ENCODE peak calls at places on chromosomes 16 and 17, in five cellular contexts. Y, A, B, D and P are unnamed samples. For H3K36me3, the result is how much of the 10 kb centered on the place peaks cover.

GRCh38 chr17:16178836-16179235 is 36.5 kb downstream of the NCOR1 start:
- DNase-seq in Y (no peak), A (peak), B (no peak), D (no peak), P (no peak)

GRCh38 chr17:42577532-42578281 is at the start of gene PSMC3IP:
- DNase-seq in Y (peak), A (peak), B (peak), D (peak), P (peak)

GRCh38 chr16:30805056-30805369 is 18.0 kb upstream of the ZNF629 start:
- DNase-seq in Y (no peak), A (no peak), B (no peak), D (no peak), P (no peak)

GRCh38 chr17:30429155-30429554 is 48.1 kb upstream of the GOSR1 start:
- DNase-seq in Y (peak), A (no peak), B (peak), D (no peak), P (no peak)

GRCh38 chr17:42518046-42518754 is 17.8 kb upstream of the NAGLU start:
- DNase-seq in Y (peak), A (peak), B (peak), D (peak), P (peak)

GRCh38 chr16:49700222-49700927 is 155.5 kb downstream of the ZNF423 start:
- DNase-seq in Y (peak), A (no peak), B (no peak), D (peak), P (no peak)

GRCh38 chr17:46764709-46765401 is 53.6 kb downstream of the WNT3 start:
- DNase-seq in Y (peak), A (peak), B (peak), D (peak), P (no peak)

GRCh38 chr17:17722906-17723353 is 41.7 kb downstream of the RAI1 start:
- DNase-seq in Y (no peak), A (no peak), B (no peak), D (no peak), P (no peak)

GRCh38 chr17:41367426-41368075 is 2.1 kb downstream of the KRT33B start:
- DNase-seq in Y (peak), A (peak), B (peak), D (no peak), P (peak)

GRCh38 chr17:49523706-49524472 is 28.8 kb downstream of the NGFR start:
- DNase-seq in Y (no peak), A (no peak), B (no peak), D (no peak), P (no peak)

GRCh38 chr16:70704586-70704985 is 18.7 kb upstream of the MTSS2 start:
- DNase-seq in Y (no peak), A (no peak), B (no peak), D (no peak), P (no peak)

GRCh38 chr16:87528690-87529579 is 36.1 kb upstream of the ZCCHC14 start:
- DNase-seq in Y (no peak), A (no peak), B (no peak), D (no peak), P (no peak)

GRCh38 chr16:17744903-17745581 is 274.3 kb upstream of the XYLT1 start:
- DNase-seq in Y (no peak), A (peak), B (no peak), D (no peak), P (no peak)

GRCh38 chr16:2818278-2818876 is 1.3 kb downstream of the PRSS21 start:
- DNase-seq in Y (no peak), A (no peak), B (no peak), D (no peak), P (no peak)

GRCh38 chr16:68363847-68364600 is 53.2 kb downstream of the PRMT7 start:
- DNase-seq in Y (no peak), A (no peak), B (peak), D (no peak), P (no peak)

GRCh38 chr16:26335236-26335809 is 643.6 kb downstream of the HS3ST4 start:
- DNase-seq in Y (no peak), A (no peak), B (no peak), D (no peak), P (no peak)

GRCh38 chr17:8075574-8076342 is 11.8 kb downstream of the ALOX12B start:
- DNase-seq in Y (no peak), A (no peak), B (no peak), D (no peak), P (no peak)

GRCh38 chr17:55774834-55775233 is 24.0 kb downstream of the PCTP start:
- DNase-seq in Y (no peak), A (no peak), B (no peak), D (no peak), P (no peak)

GRCh38 chr17:55769625-55770000 is 18.8 kb downstream of the PCTP start:
- DNase-seq in Y (peak), A (peak), B (peak), D (no peak), P (no peak)

GRCh38 chr17:55770220-55770870 is 19.5 kb downstream of the PCTP start:
- DNase-seq in Y (peak), A (peak), B (peak), D (no peak), P (no peak)

GRCh38 chr17:55773671-55774070 is 22.8 kb downstream of the PCTP start:
- DNase-seq in Y (no peak), A (no peak), B (no peak), D (no peak), P (no peak)

GRCh38 chr17:55772086-55772485 is 21.2 kb downstream of the PCTP start:
- DNase-seq in Y (no peak), A (no peak), B (no peak), D (no peak), P (no peak)
- TF ChIP-seq CTCF in Y (no peak), A (no peak), B (no peak), D (no peak), P (no peak)

GRCh38 chr17:57665696-57666095 is 79.4 kb downstream of the CCDC182 start:
- DNase-seq in Y (no peak), A (no peak), B (no peak), D (no peak), P (no peak)

GRCh38 chr17:57663326-57664070 is 81.6 kb downstream of the CCDC182 start:
- DNase-seq in Y (peak), A (no peak), B (no peak), D (no peak), P (no peak)

GRCh38 chr17:57666946-57667345 is 78.2 kb downstream of the CCDC182 start:
- DNase-seq in Y (no peak), A (no peak), B (no peak), D (no peak), P (no peak)

GRCh38 chr17:57666198-57666870 is 78.8 kb downstream of the CCDC182 start:
- DNase-seq in Y (no peak), A (no peak), B (no peak), D (no peak), P (no peak)

DNA sequence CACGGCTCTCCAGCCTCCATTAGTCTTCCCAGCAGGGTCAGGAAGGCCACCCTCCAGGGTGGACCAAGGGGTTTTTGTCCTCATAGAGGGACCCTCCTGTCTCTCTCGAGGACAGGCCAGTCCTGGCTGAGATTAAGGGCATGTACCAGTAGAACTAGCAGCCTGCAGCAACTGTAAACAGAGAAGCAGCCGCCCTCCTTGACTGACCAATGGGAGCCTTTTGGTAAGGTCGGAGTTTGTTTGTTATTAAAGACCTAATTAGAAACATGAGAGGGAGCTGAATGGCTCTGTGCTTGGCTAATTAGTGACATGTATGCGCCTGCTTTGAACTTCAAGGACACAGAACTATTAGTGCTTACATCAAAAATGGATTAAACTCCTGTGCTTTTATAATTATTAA is 80.0 kb downstream of the CCDC182 start:
- DNase-seq in Y (no peak), A (no peak), B (no peak), D (no peak), P (no peak)
- H3K4me3 ChIP-seq in Y (no peak), A (no peak), B (no peak), D (no peak), P (no peak)

GRCh38 chr16:89522287-89522686 is 14.1 kb downstream of the SPG7 start:
- DNase-seq in Y (no peak), A (no peak), B (no peak), D (no peak), P (no peak)

GRCh38 chr16:89530401-89531381 is 22.5 kb downstream of the SPG7 start:
- DNase-seq in Y (no peak), A (no peak), B (no peak), D (no peak), P (no peak)

GRCh38 chr16:89523680-89524344 is 15.6 kb downstream of the SPG7 start:
- DNase-seq in Y (no peak), A (no peak), B (no peak), D (no peak), P (no peak)

GRCh38 chr16:89529097-89529496 is 20.9 kb downstream of the SPG7 start:
- DNase-seq in Y (no peak), A (no peak), B (no peak), D (no peak), P (no peak)

DNA sequence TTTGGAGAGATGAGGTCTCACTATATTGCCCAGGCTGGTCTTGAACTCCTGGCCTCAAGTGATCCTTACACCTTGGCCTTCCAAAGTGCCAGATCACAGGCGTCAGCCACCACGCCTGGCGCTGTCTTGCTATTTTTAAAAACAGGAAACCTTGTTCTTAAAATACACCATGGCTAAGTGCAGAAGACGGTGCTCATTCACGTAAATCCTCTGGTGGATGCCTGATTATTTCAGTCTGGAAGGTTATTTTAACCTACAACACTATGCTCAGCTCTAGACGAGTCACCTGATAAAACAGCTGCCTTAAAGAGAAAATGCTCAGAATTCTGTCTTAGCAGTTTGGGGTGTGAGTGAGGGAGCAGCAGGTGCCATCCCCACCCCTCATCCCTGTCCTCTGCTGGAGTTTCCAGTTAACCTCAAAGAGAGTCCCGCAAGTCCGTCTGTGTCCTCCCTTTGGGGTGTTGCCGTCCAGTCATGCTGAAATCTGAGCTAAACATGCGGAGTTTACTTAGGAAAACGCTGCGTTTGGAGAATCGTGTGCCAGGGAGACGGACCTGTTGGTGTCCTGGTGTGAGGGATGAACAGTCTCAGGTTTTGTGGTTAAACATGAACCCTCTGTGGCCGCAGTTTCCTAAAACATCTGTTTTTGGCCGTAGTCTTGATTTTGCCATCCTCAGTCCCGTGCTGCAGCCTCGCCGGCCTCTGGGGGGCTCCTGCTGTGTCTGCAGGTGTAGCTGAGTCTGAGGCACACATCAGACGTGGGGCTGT is 17.1 kb downstream of the SPG7 start:
- DNase-seq in Y (no peak), A (no peak), B (no peak), D (no peak), P (no peak)
- H3K36me3 ChIP-seq in Y (half or more), A (half or more), B (under half), D (under half), P (under half)

GRCh38 chr16:27368358-27368722 is 33.6 kb upstream of the IL21R start:
- DNase-seq in Y (no peak), A (no peak), B (no peak), D (no peak), P (no peak)
- TF ChIP-seq CTCF in Y (no peak), A (no peak), B (no peak), D (no peak), P (no peak)